ENCODE peak calls at places on chromosome 18, in seven cellular contexts. One of them, this sample, is unnamed.

GRCh38 chr18:60295776-60296175 is 76.8 kb downstream of the MC4R start:
- DNase-seq in ELF-1: no peak
- DNase-seq in LoVo: no peak
- DNase-seq in astrocyte: no peak
- DNase-seq in activated CD4-positive, alpha-beta T cell treated with anti-CD3 and anti-CD28 coated beads for 4 hours: no peak
- DNase-seq in GM19239: no peak
- DNase-seq in GM12865: no peak
- DNase-seq in this sample: no peak

GRCh38 chr18:69895081-69896047 is 52.3 kb downstream of the CD226 start:
- DNase-seq in ELF-1: peak
- DNase-seq in LoVo: no peak
- DNase-seq in GM19239: no peak
- DNase-seq in GM12865: no peak
- DNase-seq in activated CD4-positive, alpha-beta T cell treated with anti-CD3 and anti-CD28 coated beads for 4 hours: peak
- DNase-seq in astrocyte: no peak
- DNase-seq in this sample: no peak

GRCh38 chr18:44309185-44309584 is 371.5 kb upstream of the SETBP1 start:
- DNase-seq in activated CD4-positive, alpha-beta T cell treated with anti-CD3 and anti-CD28 coated beads for 4 hours: no peak
- DNase-seq in ELF-1: no peak
- DNase-seq in GM12865: no peak
- DNase-seq in LoVo: no peak
- DNase-seq in astrocyte: peak
- DNase-seq in GM19239: no peak
- DNase-seq in this sample: no peak

GRCh38 chr18:27136208-27136535 is 48.9 kb downstream of the CHST9 start:
- DNase-seq in activated CD4-positive, alpha-beta T cell treated with anti-CD3 and anti-CD28 coated beads for 4 hours: no peak
- DNase-seq in ELF-1: peak
- DNase-seq in GM12865: no peak
- DNase-seq in astrocyte: peak
- DNase-seq in LoVo: peak
- DNase-seq in GM19239: no peak
- DNase-seq in this sample: peak

GRCh38 chr18:13362617-13363016 is 144.1 kb downstream of the LDLRAD4 start:
- DNase-seq in LoVo: no peak
- DNase-seq in ELF-1: no peak
- DNase-seq in activated CD4-positive, alpha-beta T cell treated with anti-CD3 and anti-CD28 coated beads for 4 hours: no peak
- DNase-seq in GM19239: no peak
- DNase-seq in astrocyte: no peak
- DNase-seq in GM12865: no peak
- DNase-seq in this sample: no peak

GRCh38 chr18:5890606-5891360 is 4.5 kb downstream of the TMEM200C start:
- DNase-seq in ELF-1: peak
- DNase-seq in GM19239: peak
- DNase-seq in LoVo: no peak
- DNase-seq in GM12865: peak
- DNase-seq in activated CD4-positive, alpha-beta T cell treated with anti-CD3 and anti-CD28 coated beads for 4 hours: no peak
- DNase-seq in astrocyte: peak
- DNase-seq in this sample: no peak

GRCh38 chr18:79326413-79327198 is 69.1 kb upstream of the NFATC1 start:
- DNase-seq in GM12865: no peak
- DNase-seq in GM19239: no peak
- DNase-seq in activated CD4-positive, alpha-beta T cell treated with anti-CD3 and anti-CD28 coated beads for 4 hours: no peak
- DNase-seq in ELF-1: no peak
- DNase-seq in LoVo: no peak
- DNase-seq in astrocyte: peak
- DNase-seq in this sample: no peak

GRCh38 chr18:57195341-57195740 is 48.5 kb downstream of the BOD1L2 start:
- DNase-seq in GM19239: no peak
- DNase-seq in LoVo: no peak
- DNase-seq in activated CD4-positive, alpha-beta T cell treated with anti-CD3 and anti-CD28 coated beads for 4 hours: no peak
- DNase-seq in astrocyte: no peak
- DNase-seq in GM12865: no peak
- DNase-seq in ELF-1: no peak
- DNase-seq in this sample: no peak

GRCh38 chr18:12455511-12455910 is 47.8 kb downstream of the PRELID3A start:
- DNase-seq in activated CD4-positive, alpha-beta T cell treated with anti-CD3 and anti-CD28 coated beads for 4 hours: no peak
- DNase-seq in GM12865: no peak
- DNase-seq in ELF-1: no peak
- DNase-seq in GM19239: no peak
- DNase-seq in LoVo: no peak
- DNase-seq in astrocyte: peak
- DNase-seq in this sample: no peak

GRCh38 chr18:79403723-79404566 is 8.2 kb downstream of the NFATC1 start:
- DNase-seq in ELF-1: no peak
- DNase-seq in GM19239: no peak
- DNase-seq in activated CD4-positive, alpha-beta T cell treated with anti-CD3 and anti-CD28 coated beads for 4 hours: no peak
- DNase-seq in astrocyte: no peak
- DNase-seq in LoVo: no peak
- DNase-seq in GM12865: no peak
- DNase-seq in this sample: no peak

GRCh38 chr18:62660741-62661140 is 54.6 kb upstream of the PHLPP1 start:
- DNase-seq in astrocyte: peak
- DNase-seq in LoVo: no peak
- DNase-seq in GM19239: no peak
- DNase-seq in GM12865: no peak
- DNase-seq in ELF-1: no peak
- DNase-seq in activated CD4-positive, alpha-beta T cell treated with anti-CD3 and anti-CD28 coated beads for 4 hours: no peak
- DNase-seq in this sample: peak

GRCh38 chr18:24989760-24990547 is 362.0 kb downstream of the ZNF521 start:
- DNase-seq in activated CD4-positive, alpha-beta T cell treated with anti-CD3 and anti-CD28 coated beads for 4 hours: no peak
- DNase-seq in LoVo: no peak
- DNase-seq in GM12865: no peak
- DNase-seq in astrocyte: no peak
- DNase-seq in GM19239: no peak
- DNase-seq in ELF-1: peak
- DNase-seq in this sample: no peak

GRCh38 chr18:76997951-76998808 is 134.4 kb downstream of the MBP start:
- DNase-seq in astrocyte: no peak
- DNase-seq in GM19239: no peak
- DNase-seq in LoVo: no peak
- DNase-seq in GM12865: no peak
- DNase-seq in ELF-1: peak
- DNase-seq in activated CD4-positive, alpha-beta T cell treated with anti-CD3 and anti-CD28 coated beads for 4 hours: no peak
- DNase-seq in this sample: no peak